ENCODE peak calls at places on chromosome 3, in nine cellular contexts. One of them, this sample, is unnamed.

GRCh38 chr3:58874248-58874741 is 175.5 kb downstream of the CFAP20DC start:
- DNase-seq in NCI-H2081: no peak
- DNase-seq in HS-5: no peak
- DNase-seq in GM12865: peak
- DNase-seq in GM04504: no peak
- DNase-seq in astrocyte of the cerebellum: no peak
- DNase-seq in hypothalamus: no peak
- DNase-seq in lung microvascular endothelial cell: peak
- DNase-seq in activated naive CD4-positive, alpha-beta T cell treated with anti-CD3 and anti-CD28 coated beads, Interleukin-2, amount 10 ng/mL, durations not matched to agents 7 days and 5 days: no peak
- DNase-seq in this sample: peak

GRCh38 chr3:100426029-100426682 is 24.8 kb downstream of the LNP1 start:
- DNase-seq in astrocyte of the cerebellum: no peak
- DNase-seq in GM12865: no peak
- DNase-seq in GM04504: no peak
- DNase-seq in NCI-H2081: no peak
- DNase-seq in lung microvascular endothelial cell: no peak
- DNase-seq in activated naive CD4-positive, alpha-beta T cell treated with anti-CD3 and anti-CD28 coated beads, Interleukin-2, amount 10 ng/mL, durations not matched to agents 7 days and 5 days: no peak
- DNase-seq in HS-5: no peak
- DNase-seq in hypothalamus: no peak
- DNase-seq in this sample: no peak

GRCh38 chr3:157257101-157257500 is 97.2 kb upstream of the CCNL1 start:
- DNase-seq in lung microvascular endothelial cell: no peak
- DNase-seq in hypothalamus: no peak
- DNase-seq in astrocyte of the cerebellum: peak
- DNase-seq in NCI-H2081: no peak
- DNase-seq in activated naive CD4-positive, alpha-beta T cell treated with anti-CD3 and anti-CD28 coated beads, Interleukin-2, amount 10 ng/mL, durations not matched to agents 7 days and 5 days: no peak
- DNase-seq in GM12865: no peak
- DNase-seq in GM04504: no peak
- DNase-seq in HS-5: no peak
- DNase-seq in this sample: no peak

GRCh38 chr3:121064121-121064520 is 156.1 kb downstream of the STXBP5L start:
- DNase-seq in lung microvascular endothelial cell: no peak
- DNase-seq in GM04504: no peak
- DNase-seq in hypothalamus: no peak
- DNase-seq in activated naive CD4-positive, alpha-beta T cell treated with anti-CD3 and anti-CD28 coated beads, Interleukin-2, amount 10 ng/mL, durations not matched to agents 7 days and 5 days: no peak
- DNase-seq in GM12865: peak
- DNase-seq in HS-5: no peak
- DNase-seq in astrocyte of the cerebellum: no peak
- DNase-seq in NCI-H2081: no peak
- DNase-seq in this sample: no peak

GRCh38 chr3:139016430-139017048 is 4.2 kb downstream of the PRR23B start:
- DNase-seq in NCI-H2081: no peak
- DNase-seq in lung microvascular endothelial cell: no peak
- DNase-seq in activated naive CD4-positive, alpha-beta T cell treated with anti-CD3 and anti-CD28 coated beads, Interleukin-2, amount 10 ng/mL, durations not matched to agents 7 days and 5 days: no peak
- DNase-seq in astrocyte of the cerebellum: no peak
- DNase-seq in HS-5: no peak
- DNase-seq in hypothalamus: no peak
- DNase-seq in GM04504: no peak
- DNase-seq in GM12865: peak
- DNase-seq in this sample: no peak

GRCh38 chr3:169295126-169295525 is 368.4 kb downstream of the MECOM start:
- DNase-seq in GM04504: no peak
- DNase-seq in activated naive CD4-positive, alpha-beta T cell treated with anti-CD3 and anti-CD28 coated beads, Interleukin-2, amount 10 ng/mL, durations not matched to agents 7 days and 5 days: no peak
- DNase-seq in hypothalamus: no peak
- DNase-seq in lung microvascular endothelial cell: peak
- DNase-seq in astrocyte of the cerebellum: no peak
- DNase-seq in GM12865: peak
- DNase-seq in HS-5: peak
- DNase-seq in NCI-H2081: peak
- DNase-seq in this sample: no peak

GRCh38 chr3:125116311-125117069 is 60.7 kb upstream of the HEG1 start:
- DNase-seq in activated naive CD4-positive, alpha-beta T cell treated with anti-CD3 and anti-CD28 coated beads, Interleukin-2, amount 10 ng/mL, durations not matched to agents 7 days and 5 days: no peak
- DNase-seq in HS-5: no peak
- DNase-seq in hypothalamus: no peak
- DNase-seq in NCI-H2081: no peak
- DNase-seq in GM12865: peak
- DNase-seq in GM04504: peak
- DNase-seq in lung microvascular endothelial cell: peak
- DNase-seq in astrocyte of the cerebellum: no peak
- DNase-seq in this sample: peak

GRCh38 chr3:181725830-181726229 is 14.1 kb downstream of the SOX2 start:
- DNase-seq in activated naive CD4-positive, alpha-beta T cell treated with anti-CD3 and anti-CD28 coated beads, Interleukin-2, amount 10 ng/mL, durations not matched to agents 7 days and 5 days: no peak
- DNase-seq in GM04504: no peak
- DNase-seq in hypothalamus: peak
- DNase-seq in NCI-H2081: no peak
- DNase-seq in astrocyte of the cerebellum: no peak
- DNase-seq in GM12865: no peak
- DNase-seq in HS-5: no peak
- DNase-seq in lung microvascular endothelial cell: no peak
- DNase-seq in this sample: no peak

GRCh38 chr3:165640970-165641369 is 196.3 kb downstream of the BCHE start:
- DNase-seq in HS-5: no peak
- DNase-seq in hypothalamus: no peak
- DNase-seq in NCI-H2081: peak
- DNase-seq in astrocyte of the cerebellum: no peak
- DNase-seq in GM12865: no peak
- DNase-seq in GM04504: no peak
- DNase-seq in activated naive CD4-positive, alpha-beta T cell treated with anti-CD3 and anti-CD28 coated beads, Interleukin-2, amount 10 ng/mL, durations not matched to agents 7 days and 5 days: no peak
- DNase-seq in lung microvascular endothelial cell: no peak
- DNase-seq in this sample: no peak

GRCh38 chr3:48738144-48738536 is 21.1 kb upstream of the IP6K2 start:
- DNase-seq in GM04504: no peak
- DNase-seq in hypothalamus: no peak
- DNase-seq in GM12865: no peak
- DNase-seq in HS-5: no peak
- DNase-seq in lung microvascular endothelial cell: no peak
- DNase-seq in astrocyte of the cerebellum: no peak
- DNase-seq in NCI-H2081: no peak
- DNase-seq in activated naive CD4-positive, alpha-beta T cell treated with anti-CD3 and anti-CD28 coated beads, Interleukin-2, amount 10 ng/mL, durations not matched to agents 7 days and 5 days: no peak
- DNase-seq in this sample: no peak

GRCh38 chr3:182618981-182619591 is 174.2 kb upstream of the ATP11B start:
- DNase-seq in hypothalamus: no peak
- DNase-seq in NCI-H2081: peak
- DNase-seq in GM04504: no peak
- DNase-seq in HS-5: no peak
- DNase-seq in activated naive CD4-positive, alpha-beta T cell treated with anti-CD3 and anti-CD28 coated beads, Interleukin-2, amount 10 ng/mL, durations not matched to agents 7 days and 5 days: no peak
- DNase-seq in lung microvascular endothelial cell: no peak
- DNase-seq in GM12865: no peak
- DNase-seq in astrocyte of the cerebellum: peak
- DNase-seq in this sample: no peak

GRCh38 chr3:196163687-196164493 is 47.3 kb downstream of the ZDHHC19 start:
- DNase-seq in HS-5: no peak
- DNase-seq in NCI-H2081: no peak
- DNase-seq in activated naive CD4-positive, alpha-beta T cell treated with anti-CD3 and anti-CD28 coated beads, Interleukin-2, amount 10 ng/mL, durations not matched to agents 7 days and 5 days: no peak
- DNase-seq in astrocyte of the cerebellum: no peak
- DNase-seq in lung microvascular endothelial cell: no peak
- DNase-seq in GM12865: no peak
- DNase-seq in GM04504: no peak
- DNase-seq in hypothalamus: no peak
- DNase-seq in this sample: no peak

GRCh38 chr3:24510030-24510648 is 15.5 kb upstream of the THRB start:
- DNase-seq in GM12865: no peak
- DNase-seq in activated naive CD4-positive, alpha-beta T cell treated with anti-CD3 and anti-CD28 coated beads, Interleukin-2, amount 10 ng/mL, durations not matched to agents 7 days and 5 days: no peak
- DNase-seq in NCI-H2081: no peak
- DNase-seq in lung microvascular endothelial cell: peak
- DNase-seq in HS-5: no peak
- DNase-seq in GM04504: no peak
- DNase-seq in astrocyte of the cerebellum: no peak
- DNase-seq in hypothalamus: no peak
- DNase-seq in this sample: no peak

GRCh38 chr3:123202451-123202850 is 708 bp downstream of the SEC22A start:
- DNase-seq in HS-5: no peak
- DNase-seq in GM12865: no peak
- DNase-seq in hypothalamus: no peak
- DNase-seq in NCI-H2081: no peak
- DNase-seq in astrocyte of the cerebellum: no peak
- DNase-seq in activated naive CD4-positive, alpha-beta T cell treated with anti-CD3 and anti-CD28 coated beads, Interleukin-2, amount 10 ng/mL, durations not matched to agents 7 days and 5 days: peak
- DNase-seq in GM04504: no peak
- DNase-seq in lung microvascular endothelial cell: peak
- DNase-seq in this sample: no peak

GRCh38 chr3:121885386-121885785 is 8.8 kb upstream of the SLC15A2 start:
- DNase-seq in GM04504: no peak
- DNase-seq in astrocyte of the cerebellum: no peak
- DNase-seq in hypothalamus: no peak
- DNase-seq in lung microvascular endothelial cell: no peak
- DNase-seq in NCI-H2081: no peak
- DNase-seq in GM12865: no peak
- DNase-seq in HS-5: no peak
- DNase-seq in activated naive CD4-positive, alpha-beta T cell treated with anti-CD3 and anti-CD28 coated beads, Interleukin-2, amount 10 ng/mL, durations not matched to agents 7 days and 5 days: no peak
- DNase-seq in this sample: no peak

GRCh38 chr3:79187441-79187840 is 580.4 kb downstream of the ROBO1 start:
- DNase-seq in hypothalamus: no peak
- DNase-seq in GM04504: no peak
- DNase-seq in astrocyte of the cerebellum: no peak
- DNase-seq in HS-5: no peak
- DNase-seq in lung microvascular endothelial cell: no peak
- DNase-seq in NCI-H2081: no peak
- DNase-seq in GM12865: no peak
- DNase-seq in activated naive CD4-positive, alpha-beta T cell treated with anti-CD3 and anti-CD28 coated beads, Interleukin-2, amount 10 ng/mL, durations not matched to agents 7 days and 5 days: no peak
- DNase-seq in this sample: no peak

GRCh38 chr3:194540268-194540937 is 53.6 kb upstream of the ATP13A3 start:
- DNase-seq in activated naive CD4-positive, alpha-beta T cell treated with anti-CD3 and anti-CD28 coated beads, Interleukin-2, amount 10 ng/mL, durations not matched to agents 7 days and 5 days: peak
- DNase-seq in HS-5: no peak
- DNase-seq in lung microvascular endothelial cell: peak
- DNase-seq in astrocyte of the cerebellum: no peak
- DNase-seq in GM04504: no peak
- DNase-seq in NCI-H2081: no peak
- DNase-seq in GM12865: no peak
- DNase-seq in hypothalamus: no peak
- DNase-seq in this sample: no peak

GRCh38 chr3:31755911-31756658 is 223.4 kb downstream of the STT3B start:
- DNase-seq in HS-5: no peak
- DNase-seq in NCI-H2081: no peak
- DNase-seq in GM12865: no peak
- DNase-seq in hypothalamus: no peak
- DNase-seq in GM04504: no peak
- DNase-seq in activated naive CD4-positive, alpha-beta T cell treated with anti-CD3 and anti-CD28 coated beads, Interleukin-2, amount 10 ng/mL, durations not matched to agents 7 days and 5 days: peak
- DNase-seq in astrocyte of the cerebellum: no peak
- DNase-seq in lung microvascular endothelial cell: peak
- DNase-seq in this sample: no peak

GRCh38 chr3:177563381-177563780 is 366.1 kb upstream of the TBL1XR1 start:
- DNase-seq in GM12865: no peak
- DNase-seq in lung microvascular endothelial cell: no peak
- DNase-seq in HS-5: no peak
- DNase-seq in hypothalamus: no peak
- DNase-seq in astrocyte of the cerebellum: no peak
- DNase-seq in NCI-H2081: no peak
- DNase-seq in activated naive CD4-positive, alpha-beta T cell treated with anti-CD3 and anti-CD28 coated beads, Interleukin-2, amount 10 ng/mL, durations not matched to agents 7 days and 5 days: no peak
- DNase-seq in GM04504: no peak
- DNase-seq in this sample: no peak

GRCh38 chr3:35296533-35296932 is 342.8 kb upstream of the ARPP21 start:
- DNase-seq in GM12865: peak
- DNase-seq in NCI-H2081: no peak
- DNase-seq in lung microvascular endothelial cell: no peak
- DNase-seq in hypothalamus: no peak
- DNase-seq in GM04504: no peak
- DNase-seq in activated naive CD4-positive, alpha-beta T cell treated with anti-CD3 and anti-CD28 coated beads, Interleukin-2, amount 10 ng/mL, durations not matched to agents 7 days and 5 days: no peak
- DNase-seq in astrocyte of the cerebellum: no peak
- DNase-seq in HS-5: no peak
- DNase-seq in this sample: no peak

GRCh38 chr3:102536479-102536878 is 101.7 kb downstream of the ZPLD1 start:
- DNase-seq in astrocyte of the cerebellum: peak
- DNase-seq in hypothalamus: no peak
- DNase-seq in GM12865: peak
- DNase-seq in lung microvascular endothelial cell: peak
- DNase-seq in HS-5: no peak
- DNase-seq in NCI-H2081: peak
- DNase-seq in GM04504: peak
- DNase-seq in activated naive CD4-positive, alpha-beta T cell treated with anti-CD3 and anti-CD28 coated beads, Interleukin-2, amount 10 ng/mL, durations not matched to agents 7 days and 5 days: no peak
- DNase-seq in this sample: peak

GRCh38 chr3:194690501-194691372 is 5.1 kb downstream of the FAM43A start:
- DNase-seq in GM04504: no peak
- DNase-seq in astrocyte of the cerebellum: no peak
- DNase-seq in HS-5: no peak
- DNase-seq in NCI-H2081: no peak
- DNase-seq in GM12865: peak
- DNase-seq in lung microvascular endothelial cell: peak
- DNase-seq in hypothalamus: no peak
- DNase-seq in activated naive CD4-positive, alpha-beta T cell treated with anti-CD3 and anti-CD28 coated beads, Interleukin-2, amount 10 ng/mL, durations not matched to agents 7 days and 5 days: no peak
- DNase-seq in this sample: no peak

GRCh38 chr3:45509038-45509767 is 85.3 kb upstream of the LIMD1 start:
- DNase-seq in GM04504: peak
- DNase-seq in NCI-H2081: peak
- DNase-seq in hypothalamus: no peak
- DNase-seq in activated naive CD4-positive, alpha-beta T cell treated with anti-CD3 and anti-CD28 coated beads, Interleukin-2, amount 10 ng/mL, durations not matched to agents 7 days and 5 days: no peak
- DNase-seq in astrocyte of the cerebellum: peak
- DNase-seq in GM12865: no peak
- DNase-seq in lung microvascular endothelial cell: peak
- DNase-seq in HS-5: peak
- DNase-seq in this sample: peak

GRCh38 chr3:66442254-66443249 is 58.3 kb downstream of the LRIG1 start:
- DNase-seq in GM04504: peak
- DNase-seq in astrocyte of the cerebellum: peak
- DNase-seq in hypothalamus: no peak
- DNase-seq in NCI-H2081: peak
- DNase-seq in activated naive CD4-positive, alpha-beta T cell treated with anti-CD3 and anti-CD28 coated beads, Interleukin-2, amount 10 ng/mL, durations not matched to agents 7 days and 5 days: no peak
- DNase-seq in HS-5: no peak
- DNase-seq in GM12865: no peak
- DNase-seq in lung microvascular endothelial cell: peak
- DNase-seq in this sample: peak

GRCh38 chr3:160837394-160837975 is 81.5 kb downstream of the PPM1L start:
- DNase-seq in hypothalamus: no peak
- DNase-seq in GM12865: peak
- DNase-seq in astrocyte of the cerebellum: no peak
- DNase-seq in GM04504: no peak
- DNase-seq in activated naive CD4-positive, alpha-beta T cell treated with anti-CD3 and anti-CD28 coated beads, Interleukin-2, amount 10 ng/mL, durations not matched to agents 7 days and 5 days: no peak
- DNase-seq in lung microvascular endothelial cell: no peak
- DNase-seq in HS-5: no peak
- DNase-seq in NCI-H2081: no peak
- DNase-seq in this sample: no peak

GRCh38 chr3:45224824-45225464 is 1.1 kb downstream of the TMEM158 start:
- DNase-seq in NCI-H2081: peak
- DNase-seq in GM04504: no peak
- DNase-seq in GM12865: peak
- DNase-seq in lung microvascular endothelial cell: peak
- DNase-seq in hypothalamus: peak
- DNase-seq in HS-5: no peak
- DNase-seq in activated naive CD4-positive, alpha-beta T cell treated with anti-CD3 and anti-CD28 coated beads, Interleukin-2, amount 10 ng/mL, durations not matched to agents 7 days and 5 days: peak
- DNase-seq in astrocyte of the cerebellum: no peak
- DNase-seq in this sample: no peak

GRCh38 chr3:183815565-183815943 is 9.8 kb downstream of the MAP6D1 start:
- DNase-seq in activated naive CD4-positive, alpha-beta T cell treated with anti-CD3 and anti-CD28 coated beads, Interleukin-2, amount 10 ng/mL, durations not matched to agents 7 days and 5 days: peak
- DNase-seq in NCI-H2081: no peak
- DNase-seq in astrocyte of the cerebellum: no peak
- DNase-seq in GM12865: peak
- DNase-seq in HS-5: no peak
- DNase-seq in lung microvascular endothelial cell: no peak
- DNase-seq in hypothalamus: no peak
- DNase-seq in GM04504: no peak
- DNase-seq in this sample: no peak

GRCh38 chr3:170536712-170537111 is 49.2 kb downstream of the SLC7A14 start:
- DNase-seq in GM04504: no peak
- DNase-seq in astrocyte of the cerebellum: no peak
- DNase-seq in HS-5: no peak
- DNase-seq in hypothalamus: no peak
- DNase-seq in lung microvascular endothelial cell: no peak
- DNase-seq in activated naive CD4-positive, alpha-beta T cell treated with anti-CD3 and anti-CD28 coated beads, Interleukin-2, amount 10 ng/mL, durations not matched to agents 7 days and 5 days: no peak
- DNase-seq in NCI-H2081: no peak
- DNase-seq in GM12865: no peak
- DNase-seq in this sample: no peak

GRCh38 chr3:71117572-71118247 is 465.8 kb downstream of the FOXP1 start:
- DNase-seq in activated naive CD4-positive, alpha-beta T cell treated with anti-CD3 and anti-CD28 coated beads, Interleukin-2, amount 10 ng/mL, durations not matched to agents 7 days and 5 days: no peak
- DNase-seq in HS-5: no peak
- DNase-seq in NCI-H2081: peak
- DNase-seq in GM04504: no peak
- DNase-seq in astrocyte of the cerebellum: no peak
- DNase-seq in GM12865: no peak
- DNase-seq in hypothalamus: no peak
- DNase-seq in lung microvascular endothelial cell: peak
- DNase-seq in this sample: no peak

GRCh38 chr3:167032267-167032876 is 347.7 kb downstream of the ZBBX start:
- DNase-seq in astrocyte of the cerebellum: peak
- DNase-seq in hypothalamus: no peak
- DNase-seq in activated naive CD4-positive, alpha-beta T cell treated with anti-CD3 and anti-CD28 coated beads, Interleukin-2, amount 10 ng/mL, durations not matched to agents 7 days and 5 days: no peak
- DNase-seq in lung microvascular endothelial cell: peak
- DNase-seq in NCI-H2081: peak
- DNase-seq in GM04504: no peak
- DNase-seq in GM12865: peak
- DNase-seq in HS-5: peak
- DNase-seq in this sample: no peak

GRCh38 chr3:49882182-49882581 is 12.5 kb upstream of the CAMKV start:
- DNase-seq in GM04504: no peak
- DNase-seq in NCI-H2081: no peak
- DNase-seq in activated naive CD4-positive, alpha-beta T cell treated with anti-CD3 and anti-CD28 coated beads, Interleukin-2, amount 10 ng/mL, durations not matched to agents 7 days and 5 days: no peak
- DNase-seq in HS-5: no peak
- DNase-seq in astrocyte of the cerebellum: no peak
- DNase-seq in GM12865: no peak
- DNase-seq in hypothalamus: no peak
- DNase-seq in lung microvascular endothelial cell: no peak
- DNase-seq in this sample: no peak

This sample was measured in HFF-Myc.